ENCODE peak calls at places on chromosomes 11 and 22, in seven cellular contexts. C, R, J, V, Q, T and Y are unnamed samples.

GRCh38 chr11:102244681-102245409 is 72.4 kb upstream of the BIRC3 start:
- DNase-seq in C (no peak), R (no peak), J (no peak), V (peak), Q (no peak), T (no peak), Y (no peak)

GRCh38 chr11:133808393-133809140 is 36.7 kb downstream of the SPATA19 start:
- DNase-seq in C (no peak), R (no peak), J (no peak), V (no peak), Q (no peak), T (no peak), Y (no peak)

GRCh38 chr11:1852885-1853284 is at the start of gene LSP1:
- DNase-seq in C (peak), R (peak), J (peak), V (no peak), Q (no peak), T (peak), Y (no peak)

GRCh38 chr11:73200256-73200655 is 17.8 kb upstream of the P2RY2 start:
- DNase-seq in C (no peak), R (no peak), J (no peak), V (no peak), Q (no peak), T (no peak), Y (no peak)

GRCh38 chr11:122852071-122852831 is 14.0 kb downstream of the CRTAM start:
- DNase-seq in C (no peak), R (no peak), J (no peak), V (no peak), Q (no peak), T (peak), Y (no peak)

GRCh38 chr11:32198053-32198452 is 107.2 kb downstream of the RCN1 start:
- DNase-seq in C (no peak), R (no peak), J (no peak), V (peak), Q (no peak), T (no peak), Y (no peak)

GRCh38 chr11:62253999-62254542 is 12.0 kb downstream of the SCGB1D2 start:
- DNase-seq in C (no peak), R (no peak), J (no peak), V (no peak), Q (no peak), T (no peak), Y (no peak)

GRCh38 chr11:60242607-60243292 is at the start of gene MS4A4E:
- DNase-seq in C (no peak), R (peak), J (no peak), V (no peak), Q (no peak), T (no peak), Y (no peak)

GRCh38 chr11:114036156-114036811 is 23.2 kb upstream of the ZBTB16 start:
- DNase-seq in C (peak), R (peak), J (peak), V (peak), Q (peak), T (peak), Y (peak)

GRCh38 chr11:57406337-57406904 is 16.0 kb upstream of the PRG2 start:
- DNase-seq in C (no peak), R (peak), J (no peak), V (peak), Q (no peak), T (no peak), Y (peak)

GRCh38 chr22:44449061-44449682 is 48.9 kb downstream of the RTL6 start:
- DNase-seq in C (no peak), R (peak), J (no peak), V (peak), Q (no peak), T (no peak), Y (peak)

GRCh38 chr22:41482319-41482935 is 13.5 kb downstream of the ACO2 start:
- DNase-seq in C (no peak), R (no peak), J (no peak), V (no peak), Q (no peak), T (no peak), Y (no peak)